ENCODE peak calls at places on chromosomes 1 and 21, in nine cellular contexts. One of them, this sample, is unnamed.

GRCh38 chr1:202107801-202108731 is 14.7 kb upstream of the GPR37L1 start:
- ATAC-seq in activated B cell treated with CpG ODN at 0.5 μM for 24 hours: no peak
- ATAC-seq in HepG2: peak
- ATAC-seq in natural killer cell: no peak
- ATAC-seq in gastrocnemius medialis: no peak
- ATAC-seq in foreskin keratinocyte: peak
- ATAC-seq in K562: no peak
- ATAC-seq in GM12878: no peak
- ATAC-seq in CD4-positive, alpha-beta T cell: no peak
- ATAC-seq in this sample: no peak

GRCh38 chr1:29341936-29342335 is 105.6 kb downstream of the PTPRU start:
- ATAC-seq in activated B cell treated with CpG ODN at 0.5 μM for 24 hours: no peak
- ATAC-seq in HepG2: peak
- ATAC-seq in natural killer cell: no peak
- ATAC-seq in gastrocnemius medialis: no peak
- ATAC-seq in foreskin keratinocyte: no peak
- ATAC-seq in K562: peak
- ATAC-seq in GM12878: no peak
- ATAC-seq in CD4-positive, alpha-beta T cell: no peak
- ATAC-seq in this sample: no peak

GRCh38 chr1:59833022-59833421 is 18.3 kb downstream of the HOOK1 start:
- ATAC-seq in activated B cell treated with CpG ODN at 0.5 μM for 24 hours: no peak
- ATAC-seq in HepG2: no peak
- ATAC-seq in natural killer cell: no peak
- ATAC-seq in gastrocnemius medialis: no peak
- ATAC-seq in foreskin keratinocyte: no peak
- ATAC-seq in K562: no peak
- ATAC-seq in GM12878: no peak
- ATAC-seq in CD4-positive, alpha-beta T cell: no peak
- ATAC-seq in this sample: no peak

GRCh38 chr1:200139661-200140250 is 112.2 kb downstream of the NR5A2 start:
- ATAC-seq in activated B cell treated with CpG ODN at 0.5 μM for 24 hours: peak
- ATAC-seq in HepG2: peak
- ATAC-seq in natural killer cell: peak
- ATAC-seq in gastrocnemius medialis: peak
- ATAC-seq in foreskin keratinocyte: peak
- ATAC-seq in K562: peak
- ATAC-seq in GM12878: peak
- ATAC-seq in CD4-positive, alpha-beta T cell: peak
- ATAC-seq in this sample: no peak

GRCh38 chr1:11886986-11887665 is 28.4 kb upstream of the NPPB start:
- ATAC-seq in activated B cell treated with CpG ODN at 0.5 μM for 24 hours: no peak
- ATAC-seq in HepG2: no peak
- ATAC-seq in natural killer cell: no peak
- ATAC-seq in gastrocnemius medialis: peak
- ATAC-seq in foreskin keratinocyte: no peak
- ATAC-seq in K562: no peak
- ATAC-seq in GM12878: no peak
- ATAC-seq in CD4-positive, alpha-beta T cell: no peak
- ATAC-seq in this sample: peak

GRCh38 chr1:155261401-155261887 is 716 bp downstream of the SCAMP3 start:
- ATAC-seq in activated B cell treated with CpG ODN at 0.5 μM for 24 hours: peak
- ATAC-seq in HepG2: peak
- ATAC-seq in natural killer cell: no peak
- ATAC-seq in gastrocnemius medialis: peak
- ATAC-seq in foreskin keratinocyte: no peak
- ATAC-seq in K562: peak
- ATAC-seq in GM12878: peak
- ATAC-seq in CD4-positive, alpha-beta T cell: peak
- ATAC-seq in this sample: no peak

GRCh38 chr1:168920456-168921094 is 185.9 kb upstream of the ATP1B1 start:
- ATAC-seq in activated B cell treated with CpG ODN at 0.5 μM for 24 hours: no peak
- ATAC-seq in HepG2: peak
- ATAC-seq in natural killer cell: no peak
- ATAC-seq in gastrocnemius medialis: peak
- ATAC-seq in foreskin keratinocyte: peak
- ATAC-seq in K562: no peak
- ATAC-seq in GM12878: no peak
- ATAC-seq in CD4-positive, alpha-beta T cell: no peak
- ATAC-seq in this sample: peak

GRCh38 chr1:117657031-117657430 is 51.2 kb downstream of the TENT5C start:
- ATAC-seq in activated B cell treated with CpG ODN at 0.5 μM for 24 hours: no peak
- ATAC-seq in HepG2: no peak
- ATAC-seq in natural killer cell: peak
- ATAC-seq in gastrocnemius medialis: peak
- ATAC-seq in foreskin keratinocyte: peak
- ATAC-seq in K562: no peak
- ATAC-seq in GM12878: no peak
- ATAC-seq in CD4-positive, alpha-beta T cell: no peak
- ATAC-seq in this sample: no peak

GRCh38 chr1:226100436-226101347 is 38.2 kb downstream of the H3-3A start:
- ATAC-seq in activated B cell treated with CpG ODN at 0.5 μM for 24 hours: peak
- ATAC-seq in HepG2: peak
- ATAC-seq in natural killer cell: peak
- ATAC-seq in gastrocnemius medialis: no peak
- ATAC-seq in foreskin keratinocyte: peak
- ATAC-seq in K562: peak
- ATAC-seq in GM12878: peak
- ATAC-seq in CD4-positive, alpha-beta T cell: peak
- ATAC-seq in this sample: no peak

GRCh38 chr1:233614743-233615521 is 1.0 kb downstream of the KCNK1 start:
- ATAC-seq in activated B cell treated with CpG ODN at 0.5 μM for 24 hours: no peak
- ATAC-seq in HepG2: no peak
- ATAC-seq in natural killer cell: no peak
- ATAC-seq in gastrocnemius medialis: no peak
- ATAC-seq in foreskin keratinocyte: peak
- ATAC-seq in K562: peak
- ATAC-seq in GM12878: peak
- ATAC-seq in CD4-positive, alpha-beta T cell: no peak
- ATAC-seq in this sample: no peak

GRCh38 chr1:221169447-221169889 is 290.2 kb downstream of the HLX start:
- ATAC-seq in activated B cell treated with CpG ODN at 0.5 μM for 24 hours: no peak
- ATAC-seq in HepG2: no peak
- ATAC-seq in natural killer cell: no peak
- ATAC-seq in gastrocnemius medialis: no peak
- ATAC-seq in foreskin keratinocyte: no peak
- ATAC-seq in K562: no peak
- ATAC-seq in GM12878: no peak
- ATAC-seq in CD4-positive, alpha-beta T cell: no peak
- ATAC-seq in this sample: no peak

GRCh38 chr21:40837456-40837855 is 9.5 kb downstream of the DSCAM start:
- ATAC-seq in activated B cell treated with CpG ODN at 0.5 μM for 24 hours: no peak
- ATAC-seq in HepG2: no peak
- ATAC-seq in natural killer cell: no peak
- ATAC-seq in gastrocnemius medialis: no peak
- ATAC-seq in foreskin keratinocyte: peak
- ATAC-seq in K562: no peak
- ATAC-seq in GM12878: no peak
- ATAC-seq in CD4-positive, alpha-beta T cell: no peak
- ATAC-seq in this sample: no peak

GRCh38 chr1:44294588-44295007 is 60.5 kb downstream of the ERI3 start:
- ATAC-seq in activated B cell treated with CpG ODN at 0.5 μM for 24 hours: no peak
- ATAC-seq in HepG2: peak
- ATAC-seq in natural killer cell: no peak
- ATAC-seq in gastrocnemius medialis: peak
- ATAC-seq in foreskin keratinocyte: no peak
- ATAC-seq in K562: peak
- ATAC-seq in GM12878: no peak
- ATAC-seq in CD4-positive, alpha-beta T cell: no peak
- ATAC-seq in this sample: peak

GRCh38 chr1:44296067-44296466 is 59.0 kb downstream of the ERI3 start:
- ATAC-seq in activated B cell treated with CpG ODN at 0.5 μM for 24 hours: no peak
- ATAC-seq in HepG2: peak
- ATAC-seq in natural killer cell: no peak
- ATAC-seq in gastrocnemius medialis: no peak
- ATAC-seq in foreskin keratinocyte: no peak
- ATAC-seq in K562: no peak
- ATAC-seq in GM12878: no peak
- ATAC-seq in CD4-positive, alpha-beta T cell: no peak
- ATAC-seq in this sample: no peak

GRCh38 chr1:44292641-44293040 is 62.4 kb downstream of the ERI3 start:
- ATAC-seq in activated B cell treated with CpG ODN at 0.5 μM for 24 hours: no peak
- ATAC-seq in HepG2: no peak
- ATAC-seq in natural killer cell: no peak
- ATAC-seq in gastrocnemius medialis: no peak
- ATAC-seq in foreskin keratinocyte: no peak
- ATAC-seq in K562: no peak
- ATAC-seq in GM12878: no peak
- ATAC-seq in CD4-positive, alpha-beta T cell: no peak
- ATAC-seq in this sample: no peak

GRCh38 chr1:44296794-44297193 is 58.3 kb downstream of the ERI3 start:
- ATAC-seq in activated B cell treated with CpG ODN at 0.5 μM for 24 hours: no peak
- ATAC-seq in HepG2: no peak
- ATAC-seq in natural killer cell: no peak
- ATAC-seq in gastrocnemius medialis: no peak
- ATAC-seq in foreskin keratinocyte: no peak
- ATAC-seq in K562: no peak
- ATAC-seq in GM12878: no peak
- ATAC-seq in CD4-positive, alpha-beta T cell: no peak
- ATAC-seq in this sample: no peak

GRCh38 chr1:44293761-44294315 is 61.2 kb downstream of the ERI3 start:
- ATAC-seq in activated B cell treated with CpG ODN at 0.5 μM for 24 hours: no peak
- ATAC-seq in HepG2: no peak
- ATAC-seq in natural killer cell: no peak
- ATAC-seq in gastrocnemius medialis: peak
- ATAC-seq in foreskin keratinocyte: no peak
- ATAC-seq in K562: no peak
- ATAC-seq in GM12878: no peak
- ATAC-seq in CD4-positive, alpha-beta T cell: no peak
- ATAC-seq in this sample: no peak
- TF ChIP-seq CTCF in activated B cell treated with CpG ODN at 0.5 μM for 24 hours: no peak
- TF ChIP-seq CTCF in HepG2: no peak
- TF ChIP-seq CTCF in natural killer cell: no peak
- TF ChIP-seq CTCF in gastrocnemius medialis: no peak
- TF ChIP-seq CTCF in foreskin keratinocyte: no peak
- TF ChIP-seq CTCF in K562: no peak
- TF ChIP-seq CTCF in GM12878: no peak
- TF ChIP-seq CTCF in CD4-positive, alpha-beta T cell: no peak
- TF ChIP-seq CTCF in this sample: no peak

DNA sequence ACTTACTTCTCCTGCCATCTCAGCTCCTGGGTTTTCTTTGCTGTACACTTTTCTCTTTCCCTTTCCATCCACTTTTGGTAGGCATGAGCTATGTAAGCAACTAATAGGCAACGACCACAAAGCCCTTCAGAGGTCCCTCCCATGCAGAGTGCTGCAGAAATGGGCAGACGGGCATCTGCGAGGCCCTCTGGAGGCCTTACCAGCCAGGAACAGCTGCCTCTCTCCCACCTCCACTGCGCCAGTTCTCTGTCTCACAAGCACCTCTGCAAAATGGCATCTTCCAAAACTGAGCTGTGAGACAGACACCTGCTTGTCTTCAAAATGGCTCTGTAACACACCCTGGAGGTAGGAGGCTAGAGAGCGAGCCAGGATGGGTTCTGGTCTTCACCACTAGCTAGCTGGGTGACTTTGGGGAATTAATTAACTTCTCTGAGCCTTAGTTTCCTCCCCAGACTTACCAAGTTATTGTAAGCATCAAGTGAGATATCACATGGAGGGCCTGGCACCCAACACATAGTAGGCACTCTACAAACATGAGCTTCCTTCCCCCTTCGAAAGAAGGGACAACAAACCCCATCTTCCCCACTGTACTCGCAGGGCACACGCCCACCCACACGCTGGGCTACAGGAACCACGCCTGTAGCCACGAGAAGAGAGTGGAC is 62.0 kb downstream of the BCAR3 start:
- ATAC-seq in activated B cell treated with CpG ODN at 0.5 μM for 24 hours: no peak
- ATAC-seq in HepG2: no peak
- ATAC-seq in natural killer cell: no peak
- ATAC-seq in gastrocnemius medialis: no peak
- ATAC-seq in foreskin keratinocyte: no peak
- ATAC-seq in K562: peak
- ATAC-seq in GM12878: no peak
- ATAC-seq in CD4-positive, alpha-beta T cell: no peak
- ATAC-seq in this sample: no peak
- TF ChIP-seq CTCF in activated B cell treated with CpG ODN at 0.5 μM for 24 hours: no peak
- TF ChIP-seq CTCF in HepG2: peak
- TF ChIP-seq CTCF in natural killer cell: no peak
- TF ChIP-seq CTCF in gastrocnemius medialis: no peak
- TF ChIP-seq CTCF in foreskin keratinocyte: peak
- TF ChIP-seq CTCF in K562: no peak
- TF ChIP-seq CTCF in GM12878: no peak
- TF ChIP-seq CTCF in CD4-positive, alpha-beta T cell: no peak
- TF ChIP-seq CTCF in this sample: no peak

GRCh38 chr21:37916795-37917142 is 512 bp upstream of the KCNJ6 start:
- ATAC-seq in activated B cell treated with CpG ODN at 0.5 μM for 24 hours: no peak
- ATAC-seq in HepG2: peak
- ATAC-seq in natural killer cell: no peak
- ATAC-seq in gastrocnemius medialis: no peak
- ATAC-seq in foreskin keratinocyte: peak
- ATAC-seq in K562: peak
- ATAC-seq in GM12878: no peak
- ATAC-seq in CD4-positive, alpha-beta T cell: no peak
- ATAC-seq in this sample: no peak

GRCh38 chr21:37914211-37914900 is 1.9 kb downstream of the KCNJ6 start:
- ATAC-seq in activated B cell treated with CpG ODN at 0.5 μM for 24 hours: no peak
- ATAC-seq in HepG2: peak
- ATAC-seq in natural killer cell: no peak
- ATAC-seq in gastrocnemius medialis: no peak
- ATAC-seq in foreskin keratinocyte: peak
- ATAC-seq in K562: peak
- ATAC-seq in GM12878: peak
- ATAC-seq in CD4-positive, alpha-beta T cell: no peak
- ATAC-seq in this sample: no peak

GRCh38 chr21:37915516-37915915 is 741 bp downstream of the KCNJ6 start:
- ATAC-seq in activated B cell treated with CpG ODN at 0.5 μM for 24 hours: no peak
- ATAC-seq in HepG2: no peak
- ATAC-seq in natural killer cell: no peak
- ATAC-seq in gastrocnemius medialis: no peak
- ATAC-seq in foreskin keratinocyte: no peak
- ATAC-seq in K562: no peak
- ATAC-seq in GM12878: no peak
- ATAC-seq in CD4-positive, alpha-beta T cell: no peak
- ATAC-seq in this sample: no peak

GRCh38 chr21:37917612-37918011 is 1.4 kb upstream of the KCNJ6 start:
- ATAC-seq in activated B cell treated with CpG ODN at 0.5 μM for 24 hours: no peak
- ATAC-seq in HepG2: no peak
- ATAC-seq in natural killer cell: no peak
- ATAC-seq in gastrocnemius medialis: no peak
- ATAC-seq in foreskin keratinocyte: peak
- ATAC-seq in K562: no peak
- ATAC-seq in GM12878: no peak
- ATAC-seq in CD4-positive, alpha-beta T cell: no peak
- ATAC-seq in this sample: no peak

GRCh38 chr21:37915941-37916794 is at the start of gene KCNJ6:
- ATAC-seq in activated B cell treated with CpG ODN at 0.5 μM for 24 hours: no peak
- ATAC-seq in HepG2: peak
- ATAC-seq in natural killer cell: no peak
- ATAC-seq in gastrocnemius medialis: no peak
- ATAC-seq in foreskin keratinocyte: peak
- ATAC-seq in K562: peak
- ATAC-seq in GM12878: no peak
- ATAC-seq in CD4-positive, alpha-beta T cell: no peak
- ATAC-seq in this sample: no peak
- TF ChIP-seq CTCF in activated B cell treated with CpG ODN at 0.5 μM for 24 hours: no peak
- TF ChIP-seq CTCF in HepG2: peak
- TF ChIP-seq CTCF in natural killer cell: no peak
- TF ChIP-seq CTCF in gastrocnemius medialis: no peak
- TF ChIP-seq CTCF in foreskin keratinocyte: peak
- TF ChIP-seq CTCF in K562: peak
- TF ChIP-seq CTCF in GM12878: no peak
- TF ChIP-seq CTCF in CD4-positive, alpha-beta T cell: no peak
- TF ChIP-seq CTCF in this sample: no peak

GRCh38 chr1:50048791-50049190 is 25.0 kb upstream of the AGBL4 start:
- ATAC-seq in activated B cell treated with CpG ODN at 0.5 μM for 24 hours: no peak
- ATAC-seq in HepG2: no peak
- ATAC-seq in natural killer cell: no peak
- ATAC-seq in gastrocnemius medialis: no peak
- ATAC-seq in foreskin keratinocyte: no peak
- ATAC-seq in K562: no peak
- ATAC-seq in GM12878: no peak
- ATAC-seq in CD4-positive, alpha-beta T cell: no peak
- ATAC-seq in this sample: no peak

GRCh38 chr1:50047916-50048694 is 24.4 kb upstream of the AGBL4 start:
- ATAC-seq in activated B cell treated with CpG ODN at 0.5 μM for 24 hours: no peak
- ATAC-seq in HepG2: no peak
- ATAC-seq in natural killer cell: no peak
- ATAC-seq in gastrocnemius medialis: no peak
- ATAC-seq in foreskin keratinocyte: peak
- ATAC-seq in K562: peak
- ATAC-seq in GM12878: no peak
- ATAC-seq in CD4-positive, alpha-beta T cell: no peak
- ATAC-seq in this sample: peak
- TF ChIP-seq CTCF in activated B cell treated with CpG ODN at 0.5 μM for 24 hours: no peak
- TF ChIP-seq CTCF in HepG2: no peak
- TF ChIP-seq CTCF in natural killer cell: no peak
- TF ChIP-seq CTCF in gastrocnemius medialis: no peak
- TF ChIP-seq CTCF in foreskin keratinocyte: peak
- TF ChIP-seq CTCF in K562: no peak
- TF ChIP-seq CTCF in GM12878: no peak
- TF ChIP-seq CTCF in CD4-positive, alpha-beta T cell: no peak
- TF ChIP-seq CTCF in this sample: no peak